ENCODE peak calls at places on chromosomes 4 and X, in nine cellular contexts. P is fibroblast of lung, M is left lung, F is heart left ventricle, Z is tibial nerve, N is pancreas, J is mucosa of descending colon, O is thoracic aorta, U is HCT116. Y is an unnamed sample. For H3K9me3, the result is how much of the 10 kb centered on the place peaks cover.

GRCh38 chr4:52659722-52660261 is 691 bp upstream of the USP46 start:
- DNase-seq in F (peak), N (peak), J (peak), P (peak), U (no peak), M (peak), Z (peak), O (peak), Y (peak)

GRCh38 chr4:2368779-2369437 is 49.5 kb downstream of the ZFYVE28 start:
- DNase-seq in U (no peak), P (no peak), N (no peak), M (no peak), F (no peak), Z (no peak), O (no peak), J (no peak), Y (peak)

GRCh38 chr4:147714575-147715401 is 17.1 kb upstream of the ARHGAP10 start:
- DNase-seq in U (no peak), O (no peak), J (no peak), P (peak), N (no peak), Z (peak), F (peak), M (no peak), Y (no peak)

GRCh38 chrX:77446029-77446585 is 1.1 kb upstream of the FGF16 start:
- DNase-seq in M (no peak), U (no peak), P (no peak), O (no peak), N (peak), Z (no peak), F (no peak), J (peak), Y (peak)

GRCh38 chrX:35841872-35842271 is 43.7 kb downstream of the MAGEB16 start:
- DNase-seq in F (no peak), O (no peak), M (no peak), N (no peak), Z (no peak), P (peak), U (no peak), J (no peak), Y (no peak)

GRCh38 chr4:40307627-40308497 is 27.3 kb upstream of the CHRNA9 start:
- DNase-seq in P (no peak), U (no peak), M (peak), N (no peak), J (peak), Z (no peak), F (peak), O (no peak), Y (peak)

GRCh38 chr4:78956979-78957378 is 17.7 kb upstream of the PAQR3 start:
- DNase-seq in J (no peak), Z (no peak), M (no peak), U (no peak), P (peak), F (no peak), O (no peak), N (no peak), Y (no peak)

GRCh38 chr4:126489826-126490463 is 1142.8 kb upstream of the INTU start:
- DNase-seq in P (no peak), O (no peak), Z (no peak), U (no peak), J (no peak), F (no peak), N (peak), M (no peak), Y (no peak)

GRCh38 chr4:89737888-89738287 is 99.1 kb downstream of the SNCA start:
- DNase-seq in J (no peak), Z (no peak), P (peak), F (no peak), O (no peak), U (no peak), N (no peak), M (no peak), Y (no peak)

GRCh38 chrX:115251458-115252233 is 17.8 kb upstream of the LRCH2 start:
- DNase-seq in F (no peak), U (no peak), J (no peak), M (no peak), N (no peak), Z (no peak), P (no peak), O (no peak), Y (no peak)

GRCh38 chrX:144592036-144592435 is 655.3 kb upstream of the SPANXN1 start:
- DNase-seq in M (no peak), Z (no peak), F (no peak), P (no peak), U (no peak), N (no peak), O (no peak), J (no peak), Y (no peak)
- H3K9me3 ChIP-seq in M (under half), Z (under half), F (under half), P (under half), U (under half), N (under half), O (under half), J (under half), Y (under half)

GRCh38 chr4:33914386-33914785 is 2329.9 kb downstream of the ARAP2 start:
- DNase-seq in U (no peak), M (no peak), Z (no peak), J (no peak), P (no peak), F (no peak), N (no peak), O (no peak), Y (no peak)

GRCh38 chr4:33911951-33912350 is 2332.4 kb downstream of the ARAP2 start:
- DNase-seq in F (no peak), O (no peak), J (no peak), M (no peak), Z (no peak), N (no peak), U (no peak), P (no peak), Y (no peak)
- H3K9me3 ChIP-seq in F (under half), O (under half), J (under half), M (under half), Z (under half), N (under half), U (under half), P (under half), Y (under half)

GRCh38 chr4:92255920-92256244 is 47.9 kb upstream of the GRID2 start:
- DNase-seq in J (no peak), F (no peak), N (no peak), Z (no peak), M (no peak), P (no peak), O (no peak), U (no peak), Y (peak)
- H3K9me3 ChIP-seq in J (under half), F (under half), N (under half), Z (under half), M (under half), P (under half), O (under half), U (under half), Y (under half)

GRCh38 chrX:55619547-55619946 is 3.7 kb upstream of the FOXR2 start:
- DNase-seq in J (no peak), Z (no peak), F (no peak), O (no peak), P (no peak), U (no peak), N (no peak), M (no peak), Y (no peak)

GRCh38 chrX:55623100-55623499 is at the start of gene FOXR2:
- DNase-seq in O (no peak), J (no peak), P (no peak), Z (no peak), F (no peak), N (no peak), U (no peak), M (no peak), Y (no peak)

GRCh38 chrX:55624403-55624802 is 1.2 kb downstream of the FOXR2 start:
- DNase-seq in O (no peak), F (no peak), J (no peak), N (no peak), U (no peak), M (peak), P (no peak), Z (no peak), Y (no peak)
- H3K9me3 ChIP-seq in O (under half), F (under half), J (under half), N (under half), U (under half), M (under half), P (under half), Z (under half), Y (under half)

GRCh38 chr4:73970945-73971344 is 10.9 kb downstream of the PF4 start:
- DNase-seq in N (no peak), F (no peak), O (no peak), P (no peak), J (no peak), M (no peak), Z (no peak), U (no peak), Y (no peak)

GRCh38 chr4:73970011-73970410 is 11.8 kb downstream of the PF4 start:
- DNase-seq in P (no peak), F (no peak), M (no peak), J (no peak), O (no peak), Z (no peak), N (no peak), U (no peak), Y (no peak)

GRCh38 chr4:73976217-73976616 is 5.6 kb downstream of the PF4 start:
- DNase-seq in N (no peak), F (no peak), U (no peak), O (no peak), Z (no peak), M (no peak), P (no peak), J (no peak), Y (no peak)

GRCh38 chr4:73976716-73977115 is 5.1 kb downstream of the PF4 start:
- DNase-seq in J (no peak), U (no peak), O (no peak), F (no peak), P (peak), N (no peak), M (no peak), Z (no peak), Y (no peak)

GRCh38 chr4:73974352-73974751 is 7.5 kb downstream of the PF4 start:
- DNase-seq in F (no peak), Z (no peak), P (no peak), N (no peak), O (no peak), M (no peak), J (no peak), U (no peak), Y (no peak)
- H3K9me3 ChIP-seq in F (under half), Z (under half), P (under half), N (under half), O (under half), M (under half), J (under half), U (under half), Y (under half)

GRCh38 chr4:158002203-158002602 is 170.6 kb downstream of the GASK1B start:
- DNase-seq in M (no peak), N (no peak), P (no peak), Z (no peak), F (no peak), J (no peak), U (no peak), O (no peak), Y (no peak)

GRCh38 chr4:157996598-157996997 is 176.2 kb downstream of the GASK1B start:
- DNase-seq in N (no peak), O (no peak), U (no peak), P (no peak), J (no peak), F (no peak), Z (no peak), M (no peak), Y (no peak)

GRCh38 chr4:158003212-158003611 is 169.6 kb downstream of the GASK1B start:
- DNase-seq in P (peak), U (no peak), N (no peak), O (no peak), M (no peak), F (no peak), Z (no peak), J (no peak), Y (no peak)

GRCh38 chr4:157997296-157997695 is 175.5 kb downstream of the GASK1B start:
- DNase-seq in J (no peak), P (no peak), U (no peak), Z (no peak), O (no peak), M (no peak), F (no peak), N (no peak), Y (no peak)

DNA sequence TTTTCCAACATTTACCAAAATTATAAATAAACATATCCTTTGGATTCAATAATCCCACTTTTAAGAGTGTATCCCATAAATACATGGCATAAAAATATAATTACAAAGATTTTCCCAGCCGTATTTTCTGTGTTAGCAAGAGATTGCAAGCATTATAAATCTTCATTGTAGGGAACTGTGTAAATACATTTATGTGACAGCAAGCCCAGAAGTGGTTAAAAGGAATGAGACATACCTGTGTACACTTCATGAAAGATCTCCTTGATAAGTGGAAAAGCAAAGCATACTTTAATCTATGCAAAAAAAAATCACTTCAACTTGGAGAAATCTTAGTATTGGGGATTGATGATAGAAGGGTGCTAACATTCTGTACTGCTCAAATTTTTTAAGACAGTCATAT is 173.1 kb downstream of the GASK1B start:
- DNase-seq in J (no peak), O (no peak), M (no peak), F (no peak), Z (no peak), U (no peak), N (no peak), P (no peak), Y (no peak)
- H3K9me3 ChIP-seq in J (under half), O (under half), M (under half), F (under half), Z (under half), U (under half), N (under half), P (under half), Y (under half)

DNA sequence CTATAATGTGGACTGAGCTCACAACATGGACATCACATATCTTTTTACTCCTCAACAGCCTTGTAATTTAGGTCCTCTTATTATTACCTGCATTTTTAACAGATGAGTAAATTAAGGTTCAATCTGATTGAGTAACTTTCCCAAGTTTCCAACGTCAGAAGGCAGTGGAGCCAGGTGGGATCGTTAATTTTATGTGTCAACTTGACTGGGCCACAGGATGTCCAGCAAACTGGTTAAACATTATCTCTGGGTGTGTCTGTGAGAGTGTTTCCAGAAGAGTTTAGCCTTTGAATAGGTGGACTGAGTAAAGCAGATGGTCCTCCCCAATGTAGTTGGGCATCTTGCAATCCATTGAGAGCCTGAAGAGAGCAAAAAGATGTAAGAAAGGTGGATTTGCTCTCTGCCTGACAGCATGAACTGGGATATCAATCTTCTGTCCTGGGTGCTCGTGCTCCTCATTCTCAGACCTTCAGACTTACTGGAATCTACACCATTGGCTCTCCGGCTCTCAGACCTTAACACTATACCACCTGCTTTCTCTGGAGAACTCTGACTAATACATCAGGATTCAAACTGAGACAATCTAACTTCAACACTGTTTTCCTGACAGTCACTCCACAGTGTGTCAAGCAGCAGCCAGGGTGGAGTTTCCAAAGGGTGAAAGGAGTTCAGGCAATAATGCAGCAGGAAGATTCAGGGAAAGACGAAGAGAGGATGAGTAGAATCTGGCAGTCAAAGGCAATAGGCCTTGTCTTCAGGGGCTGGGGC is 58.8 kb upstream of the SLIT2 start:
- DNase-seq in F (no peak), O (no peak), Z (no peak), P (peak), J (no peak), N (no peak), M (no peak), U (no peak), Y (no peak)
- H3K9me3 ChIP-seq in F (under half), O (under half), Z (under half), P (under half), J (under half), N (under half), M (under half), U (under half), Y (under half)

GRCh38 chr4:181520790-181521189 is 722.4 kb upstream of the TENM3 start:
- DNase-seq in O (no peak), F (no peak), M (no peak), J (no peak), N (no peak), Z (no peak), U (no peak), P (no peak), Y (no peak)
- H3K9me3 ChIP-seq in O (under half), F (under half), M (under half), J (under half), N (under half), Z (under half), U (under half), P (under half), Y (under half)

DNA sequence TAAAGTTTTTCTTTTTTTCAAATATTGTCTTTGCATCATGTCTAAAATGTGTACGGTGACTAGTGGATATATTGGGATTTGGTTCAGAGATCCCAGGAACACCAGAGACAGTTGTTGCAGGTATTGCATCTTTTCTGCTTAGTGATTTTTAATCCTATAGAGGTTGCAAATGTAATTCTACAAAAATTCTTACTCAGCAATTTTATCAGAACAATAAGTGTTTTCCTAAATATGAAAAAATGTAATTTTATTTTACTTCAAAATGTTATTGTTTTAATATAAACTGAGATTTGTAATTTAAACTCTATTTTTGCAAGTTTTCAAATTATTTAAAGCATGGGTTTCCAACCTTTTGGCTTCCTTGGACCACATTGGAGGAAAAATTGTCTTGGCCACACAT is 8.2 kb downstream of the ZNF718 start:
- DNase-seq in F (no peak), N (no peak), J (no peak), Z (no peak), M (no peak), U (no peak), O (no peak), P (no peak), Y (no peak)
- H3K9me3 ChIP-seq in F (under half), N (under half), J (under half), Z (half or more), M (under half), U (under half), O (under half), P (under half), Y (half or more)

Y was measured in endodermal cell.